ENCODE peak calls at places on chromosomes 12 and 14, in eight cellular contexts. One of them, this sample, is unnamed.

GRCh38 chr12:68334136-68334535 is 2.0 kb upstream of the MDM1 start:
- DNase-seq in HFF-Myc: no peak
- DNase-seq in GM13977: peak; percentile 30
- DNase-seq in endothelial cell of umbilical vein: peak; percentile 20
- DNase-seq in fibroblast of pulmonary artery: no peak
- DNase-seq in prostate gland: no peak
- DNase-seq in astrocyte: no peak
- DNase-seq in Peyer's patch: no peak
- DNase-seq in this sample: peak; percentile 47

GRCh38 chr12:102690267-102690666 is 209.9 kb upstream of the IGF1 start:
- DNase-seq in prostate gland: no peak
- DNase-seq in GM13977: no peak
- DNase-seq in HFF-Myc: no peak
- DNase-seq in endothelial cell of umbilical vein: no peak
- DNase-seq in fibroblast of pulmonary artery: no peak
- DNase-seq in Peyer's patch: no peak
- DNase-seq in astrocyte: no peak
- DNase-seq in this sample: no peak

GRCh38 chr12:81800298-81801148 is 41.4 kb upstream of the PPFIA2 start:
- DNase-seq in GM13977: no peak
- DNase-seq in Peyer's patch: no peak
- DNase-seq in HFF-Myc: no peak
- DNase-seq in fibroblast of pulmonary artery: peak; percentile 6
- DNase-seq in astrocyte: peak; percentile 77
- DNase-seq in prostate gland: no peak
- DNase-seq in endothelial cell of umbilical vein: no peak
- DNase-seq in this sample: no peak

GRCh38 chr12:80702889-80703605 is 4.4 kb upstream of the MYF6 start:
- DNase-seq in astrocyte: peak; percentile 83
- DNase-seq in GM13977: no peak
- DNase-seq in Peyer's patch: no peak
- DNase-seq in fibroblast of pulmonary artery: peak; percentile 59
- DNase-seq in prostate gland: no peak
- DNase-seq in endothelial cell of umbilical vein: no peak
- DNase-seq in HFF-Myc: peak; percentile 40
- DNase-seq in this sample: no peak

GRCh38 chr14:86022031-86022629 is 492.2 kb downstream of the FLRT2 start:
- DNase-seq in endothelial cell of umbilical vein: no peak
- DNase-seq in HFF-Myc: no peak
- DNase-seq in fibroblast of pulmonary artery: peak; percentile 28
- DNase-seq in astrocyte: peak; percentile 55
- DNase-seq in prostate gland: no peak
- DNase-seq in GM13977: no peak
- DNase-seq in Peyer's patch: no peak
- DNase-seq in this sample: no peak

GRCh38 chr14:41022932-41023331 is 583.7 kb upstream of the LRFN5 start:
- DNase-seq in prostate gland: no peak
- DNase-seq in endothelial cell of umbilical vein: no peak
- DNase-seq in HFF-Myc: no peak
- DNase-seq in fibroblast of pulmonary artery: peak; percentile 6
- DNase-seq in Peyer's patch: no peak
- DNase-seq in GM13977: no peak
- DNase-seq in astrocyte: peak; percentile 11
- DNase-seq in this sample: no peak

GRCh38 chr14:52706286-52706685 is 714 bp upstream of the PSMC6 start:
- DNase-seq in fibroblast of pulmonary artery: no peak
- DNase-seq in HFF-Myc: no peak
- DNase-seq in Peyer's patch: no peak
- DNase-seq in prostate gland: no peak
- DNase-seq in endothelial cell of umbilical vein: peak; percentile 50
- DNase-seq in astrocyte: no peak
- DNase-seq in GM13977: no peak
- DNase-seq in this sample: peak; percentile 79

GRCh38 chr12:108563135-108563803 is 873 bp downstream of the ISCU start:
- DNase-seq in fibroblast of pulmonary artery: peak; percentile 90
- DNase-seq in prostate gland: peak; percentile 76
- DNase-seq in Peyer's patch: peak; percentile 80
- DNase-seq in GM13977: peak; percentile 80
- DNase-seq in astrocyte: peak; percentile 67
- DNase-seq in endothelial cell of umbilical vein: peak; percentile 90
- DNase-seq in HFF-Myc: peak; percentile 79
- DNase-seq in this sample: peak; percentile 96

GRCh38 chr12:127583041-127583440 is 683.9 kb upstream of the TMEM132C start:
- DNase-seq in HFF-Myc: no peak
- DNase-seq in GM13977: no peak
- DNase-seq in fibroblast of pulmonary artery: no peak
- DNase-seq in astrocyte: no peak
- DNase-seq in endothelial cell of umbilical vein: no peak
- DNase-seq in Peyer's patch: no peak
- DNase-seq in prostate gland: no peak
- DNase-seq in this sample: no peak

GRCh38 chr12:113470871-113471618 is 626 bp downstream of the LHX5 start:
- DNase-seq in astrocyte: no peak
- DNase-seq in Peyer's patch: no peak
- DNase-seq in prostate gland: no peak
- DNase-seq in fibroblast of pulmonary artery: no peak
- DNase-seq in endothelial cell of umbilical vein: no peak
- DNase-seq in HFF-Myc: no peak
- DNase-seq in GM13977: no peak
- DNase-seq in this sample: no peak

GRCh38 chr14:102088012-102088792 is 1.4 kb upstream of the HSP90AA1 start:
- DNase-seq in GM13977: peak; percentile 57
- DNase-seq in endothelial cell of umbilical vein: peak; percentile 56
- DNase-seq in prostate gland: peak; percentile 44
- DNase-seq in HFF-Myc: no peak
- DNase-seq in Peyer's patch: peak; percentile 59
- DNase-seq in fibroblast of pulmonary artery: peak; percentile 17
- DNase-seq in astrocyte: no peak
- DNase-seq in this sample: peak; percentile 81

GRCh38 chr14:59601056-59601455 is 24.4 kb upstream of the CCDC175 start:
- DNase-seq in fibroblast of pulmonary artery: no peak
- DNase-seq in astrocyte: no peak
- DNase-seq in Peyer's patch: no peak
- DNase-seq in prostate gland: no peak
- DNase-seq in HFF-Myc: no peak
- DNase-seq in GM13977: no peak
- DNase-seq in endothelial cell of umbilical vein: no peak
- DNase-seq in this sample: no peak

GRCh38 chr12:49428652-49429549 is 61.6 kb downstream of the SPATS2 start:
- DNase-seq in Peyer's patch: no peak
- DNase-seq in GM13977: peak; percentile 28
- DNase-seq in fibroblast of pulmonary artery: peak; percentile 83
- DNase-seq in HFF-Myc: peak; percentile 49
- DNase-seq in endothelial cell of umbilical vein: peak; percentile 27
- DNase-seq in prostate gland: no peak
- DNase-seq in astrocyte: peak; percentile 82
- DNase-seq in this sample: no peak

GRCh38 chr12:107400686-107401447 is 284.7 kb upstream of the PWP1 start:
- DNase-seq in fibroblast of pulmonary artery: peak; percentile 79
- DNase-seq in astrocyte: peak; percentile 59
- DNase-seq in HFF-Myc: no peak
- DNase-seq in Peyer's patch: no peak
- DNase-seq in endothelial cell of umbilical vein: no peak
- DNase-seq in prostate gland: no peak
- DNase-seq in GM13977: no peak
- DNase-seq in this sample: peak; percentile 51

GRCh38 chr14:104120281-104120741 is 18.1 kb upstream of the KIF26A start:
- DNase-seq in astrocyte: no peak
- DNase-seq in HFF-Myc: no peak
- DNase-seq in endothelial cell of umbilical vein: no peak
- DNase-seq in GM13977: no peak
- DNase-seq in prostate gland: no peak
- DNase-seq in fibroblast of pulmonary artery: no peak
- DNase-seq in Peyer's patch: no peak
- DNase-seq in this sample: no peak

GRCh38 chr14:54186821-54187365 is 209.9 kb upstream of the CDKN3 start:
- DNase-seq in astrocyte: no peak
- DNase-seq in Peyer's patch: no peak
- DNase-seq in endothelial cell of umbilical vein: no peak
- DNase-seq in fibroblast of pulmonary artery: no peak
- DNase-seq in prostate gland: no peak
- DNase-seq in GM13977: no peak
- DNase-seq in HFF-Myc: no peak
- DNase-seq in this sample: no peak

GRCh38 chr12:52204931-52205505 is 13.2 kb upstream of the KRT80 start:
- DNase-seq in Peyer's patch: peak; percentile 34
- DNase-seq in HFF-Myc: no peak
- DNase-seq in astrocyte: no peak
- DNase-seq in prostate gland: no peak
- DNase-seq in GM13977: no peak
- DNase-seq in endothelial cell of umbilical vein: no peak
- DNase-seq in fibroblast of pulmonary artery: no peak
- DNase-seq in this sample: no peak

GRCh38 chr14:101444116-101444515 is 117.2 kb upstream of the DIO3 start:
- DNase-seq in astrocyte: peak; percentile 71
- DNase-seq in endothelial cell of umbilical vein: no peak
- DNase-seq in Peyer's patch: no peak
- DNase-seq in HFF-Myc: no peak
- DNase-seq in prostate gland: no peak
- DNase-seq in fibroblast of pulmonary artery: no peak
- DNase-seq in GM13977: no peak
- DNase-seq in this sample: no peak

GRCh38 chr14:90087433-90087832 is 25.6 kb downstream of the KCNK13 start:
- DNase-seq in HFF-Myc: no peak
- DNase-seq in endothelial cell of umbilical vein: no peak
- DNase-seq in prostate gland: no peak
- DNase-seq in GM13977: no peak
- DNase-seq in astrocyte: peak; percentile 87
- DNase-seq in Peyer's patch: no peak
- DNase-seq in fibroblast of pulmonary artery: peak; percentile 70
- DNase-seq in this sample: no peak

GRCh38 chr14:66652736-66653135 is 144.8 kb downstream of the GPHN start:
- DNase-seq in prostate gland: no peak
- DNase-seq in astrocyte: no peak
- DNase-seq in GM13977: no peak
- DNase-seq in Peyer's patch: no peak
- DNase-seq in HFF-Myc: no peak
- DNase-seq in endothelial cell of umbilical vein: no peak
- DNase-seq in fibroblast of pulmonary artery: no peak
- DNase-seq in this sample: no peak
- TF ChIP-seq CTCF in prostate gland: no peak
- TF ChIP-seq CTCF in astrocyte: no peak
- TF ChIP-seq CTCF in GM13977: no peak
- TF ChIP-seq CTCF in Peyer's patch: no peak
- TF ChIP-seq CTCF in HFF-Myc: no peak
- TF ChIP-seq CTCF in endothelial cell of umbilical vein: no peak
- TF ChIP-seq CTCF in fibroblast of pulmonary artery: no peak
- TF ChIP-seq CTCF in this sample: no peak

DNA sequence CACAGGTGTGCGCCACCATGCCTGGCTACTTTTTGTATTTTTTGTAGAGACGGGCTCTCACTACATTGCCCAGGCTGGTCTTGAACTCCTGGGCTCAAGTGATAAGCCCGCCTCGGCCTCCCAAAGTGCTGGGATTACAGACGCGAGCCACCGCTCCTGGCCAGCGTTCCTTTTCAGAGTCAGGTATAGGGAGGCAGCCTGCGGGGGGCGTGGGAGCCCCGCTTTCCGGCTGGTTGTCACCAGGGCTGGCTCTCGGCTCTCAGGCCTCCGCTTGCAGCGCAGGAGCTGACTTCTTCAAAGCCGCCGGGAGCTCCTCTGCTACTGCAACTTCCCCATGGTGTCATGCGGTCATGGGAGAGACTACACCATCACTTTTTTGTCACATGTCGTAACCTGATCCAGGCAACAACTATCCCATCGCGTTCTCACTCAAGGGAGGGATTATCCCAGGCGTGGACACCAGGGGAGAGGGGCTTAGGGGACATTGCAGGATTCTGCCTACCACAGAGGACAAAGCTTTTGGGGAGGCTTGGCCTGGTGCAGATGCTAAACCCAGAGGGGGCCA is 129.4 kb downstream of the SCARB1 start:
- DNase-seq in prostate gland: no peak
- DNase-seq in endothelial cell of umbilical vein: no peak
- DNase-seq in Peyer's patch: no peak
- DNase-seq in HFF-Myc: no peak
- DNase-seq in fibroblast of pulmonary artery: no peak
- DNase-seq in GM13977: no peak
- DNase-seq in astrocyte: no peak
- DNase-seq in this sample: no peak
- TF ChIP-seq CTCF in prostate gland: no peak
- TF ChIP-seq CTCF in endothelial cell of umbilical vein: no peak
- TF ChIP-seq CTCF in Peyer's patch: no peak
- TF ChIP-seq CTCF in HFF-Myc: no peak
- TF ChIP-seq CTCF in fibroblast of pulmonary artery: no peak
- TF ChIP-seq CTCF in GM13977: no peak
- TF ChIP-seq CTCF in astrocyte: no peak
- TF ChIP-seq CTCF in this sample: no peak

DNA sequence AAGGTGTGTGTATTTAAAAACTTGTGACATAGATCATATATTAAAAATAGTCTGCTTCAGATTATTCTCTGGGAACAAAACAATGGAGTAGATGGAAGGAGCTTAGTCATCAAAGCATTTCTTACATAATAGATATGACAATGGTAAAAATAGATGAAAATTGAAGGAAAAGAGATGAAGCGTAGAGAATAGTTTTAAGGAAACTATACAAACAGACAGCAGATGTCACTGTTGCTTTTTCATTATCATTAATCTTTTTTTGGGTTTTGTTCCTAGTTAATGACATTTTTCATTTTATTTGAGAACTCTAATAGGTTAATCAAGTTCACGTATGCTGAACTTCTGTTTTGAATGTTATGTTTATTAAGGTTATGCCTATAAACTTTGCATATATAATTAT is 149.2 kb upstream of the FBXO33 start:
- DNase-seq in GM13977: no peak
- DNase-seq in prostate gland: no peak
- DNase-seq in fibroblast of pulmonary artery: peak; percentile 9
- DNase-seq in HFF-Myc: no peak
- DNase-seq in astrocyte: no peak
- DNase-seq in endothelial cell of umbilical vein: no peak
- DNase-seq in Peyer's patch: no peak
- DNase-seq in this sample: no peak
- TF ChIP-seq CTCF in GM13977: peak; percentile 33
- TF ChIP-seq CTCF in prostate gland: no peak
- TF ChIP-seq CTCF in fibroblast of pulmonary artery: peak; percentile 7
- TF ChIP-seq CTCF in HFF-Myc: no peak
- TF ChIP-seq CTCF in astrocyte: no peak
- TF ChIP-seq CTCF in endothelial cell of umbilical vein: no peak
- TF ChIP-seq CTCF in Peyer's patch: no peak
- TF ChIP-seq CTCF in this sample: peak; percentile 15

DNA sequence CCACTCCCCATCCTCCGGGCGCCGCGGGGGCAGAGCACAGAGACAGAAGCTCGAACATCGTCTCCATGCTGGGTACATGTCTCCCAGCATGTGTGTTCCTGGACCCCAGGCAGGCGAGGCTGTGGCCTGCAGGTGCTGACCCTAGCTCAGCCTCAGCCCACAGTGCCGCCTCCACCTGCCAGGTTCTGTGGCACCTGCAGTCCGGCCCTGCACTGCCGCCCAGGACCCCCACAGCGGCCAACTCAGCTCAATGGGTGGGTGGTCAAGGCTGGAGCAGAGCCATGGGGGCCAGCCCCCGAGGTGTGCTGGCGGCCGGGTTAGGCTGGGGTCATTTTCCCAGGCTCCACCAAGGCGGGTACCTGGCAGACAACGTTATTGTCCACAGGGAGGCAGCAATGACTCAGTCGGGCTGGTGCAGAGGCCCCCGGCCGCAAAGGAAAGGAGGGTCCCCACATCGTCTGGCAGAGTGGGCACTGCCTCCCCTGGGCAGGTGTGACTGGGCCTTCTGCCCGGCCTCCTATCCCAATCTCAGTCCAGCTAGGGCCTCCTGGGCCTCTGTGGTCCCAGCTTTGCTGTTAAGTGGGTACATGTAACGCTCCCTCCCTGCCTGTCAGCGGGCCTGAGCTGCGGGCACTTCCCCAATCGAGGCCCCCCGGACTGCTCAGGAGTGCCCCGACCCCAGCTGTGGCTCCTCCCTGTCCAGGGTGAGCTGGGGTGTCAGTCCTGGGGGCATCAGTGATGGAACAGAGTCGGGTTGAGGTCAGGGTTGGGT is 20.2 kb upstream of the NUDT14 start:
- DNase-seq in HFF-Myc: no peak
- DNase-seq in endothelial cell of umbilical vein: no peak
- DNase-seq in prostate gland: no peak
- DNase-seq in astrocyte: no peak
- DNase-seq in GM13977: no peak
- DNase-seq in fibroblast of pulmonary artery: no peak
- DNase-seq in Peyer's patch: no peak
- DNase-seq in this sample: no peak
- TF ChIP-seq CTCF in HFF-Myc: no peak
- TF ChIP-seq CTCF in endothelial cell of umbilical vein: peak; percentile 4
- TF ChIP-seq CTCF in prostate gland: no peak
- TF ChIP-seq CTCF in astrocyte: no peak
- TF ChIP-seq CTCF in GM13977: peak; percentile 37
- TF ChIP-seq CTCF in fibroblast of pulmonary artery: peak; percentile 1
- TF ChIP-seq CTCF in Peyer's patch: peak; percentile 21
- TF ChIP-seq CTCF in this sample: no peak

This sample was measured in activated CD8-positive, alpha-beta T cell treated with anti-CD3 and anti-CD28 coated beads for 36 hours.